ENCODE peak calls at places on chromosomes 12 and 14, in five cellular contexts. P, H, K, M and I are unnamed samples.

GRCh38 chr12:123131879-123132402 is 18.9 kb downstream of the PITPNM2 start:
- DNase-seq in P (no peak), M (no peak), K (no peak), H (peak; percentile 46), I (no peak)

GRCh38 chr14:64671591-64671990 is 32.6 kb upstream of the PLEKHG3 start:
- DNase-seq in H (peak; percentile 60), P (peak; percentile 59), K (peak; percentile 43), M (peak; percentile 51), I (peak; percentile 44)

GRCh38 chr14:79418649-79419415 is 792.5 kb downstream of the DIO2 start:
- DNase-seq in P (no peak), K (no peak), M (no peak), H (no peak), I (no peak)

GRCh38 chr12:116194935-116195431 is 82.5 kb downstream of the MED13L start:
- DNase-seq in M (no peak), H (no peak), P (no peak), K (no peak), I (no peak)

GRCh38 chr14:103385994-103386491 is 828 bp downstream of the MARK3 start:
- DNase-seq in M (peak; percentile 25), K (no peak), P (peak; percentile 44), H (no peak), I (no peak)

GRCh38 chr12:84497819-84498218 is 414.8 kb downstream of the SLC6A15 start:
- DNase-seq in P (peak; percentile 7), K (no peak), H (no peak), M (peak; percentile 5), I (no peak)

GRCh38 chr14:27050195-27050594 is 452.4 kb upstream of the NOVA1 start:
- DNase-seq in M (no peak), H (no peak), P (no peak), K (no peak), I (no peak)

GRCh38 chr12:57094194-57095160 is 5.6 kb downstream of the NAB2 start:
- DNase-seq in P (no peak), H (no peak), K (no peak), M (no peak), I (no peak)

GRCh38 chr14:50399251-50400032 is 2.8 kb upstream of the CDKL1 start:
- DNase-seq in P (peak; percentile 33), H (peak; percentile 16), M (peak; percentile 25), K (no peak), I (peak; percentile 11)

GRCh38 chr14:103625361-103626095 is 3.5 kb upstream of the KLC1 start:
- DNase-seq in P (no peak), M (no peak), H (no peak), K (no peak), I (no peak)

GRCh38 chr12:57461326-57461903 is 1.8 kb downstream of the GLI1 start:
- DNase-seq in K (peak; percentile 65), M (peak; percentile 70), P (peak; percentile 28), H (peak; percentile 30), I (peak; percentile 43)

GRCh38 chr14:73438993-73439392 is 19.4 kb downstream of the NUMB start:
- DNase-seq in M (no peak), K (no peak), H (no peak), P (peak; percentile 56), I (no peak)

GRCh38 chr12:120646044-120646443 is 5.6 kb downstream of the CABP1 start:
- DNase-seq in H (no peak), K (no peak), M (no peak), P (no peak), I (no peak)

GRCh38 chr12:120642806-120643205 is 2.4 kb downstream of the CABP1 start:
- DNase-seq in K (no peak), M (no peak), P (no peak), H (no peak), I (no peak)

GRCh38 chr12:120642086-120642485 is 1.7 kb downstream of the CABP1 start:
- DNase-seq in H (no peak), P (no peak), M (no peak), K (no peak), I (no peak)

GRCh38 chr12:120640840-120641833 is 711 bp downstream of the CABP1 start:
- DNase-seq in K (peak; percentile 71), H (peak; percentile 62), M (peak; percentile 59), P (peak; percentile 46), I (peak; percentile 45)

DNA sequence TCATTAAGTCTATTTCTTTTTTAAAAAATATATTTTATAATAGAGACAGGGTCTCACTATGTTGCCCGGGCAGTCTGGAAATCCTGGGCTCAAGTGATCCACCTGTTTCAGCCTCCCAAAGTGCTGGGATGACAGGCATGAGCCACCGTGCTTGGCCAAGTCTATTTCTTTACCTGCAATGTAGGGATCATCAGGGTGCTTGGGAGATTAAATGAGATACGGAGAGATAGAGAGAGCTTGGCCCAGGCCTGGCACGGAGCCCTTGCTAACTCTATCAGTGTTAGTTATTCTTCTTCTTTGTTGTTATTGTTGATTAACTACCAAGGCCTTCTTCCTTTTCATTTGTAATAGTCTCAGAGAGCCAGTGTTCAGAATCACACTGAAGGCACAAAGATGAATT is 3.1 kb downstream of the CABP1 start:
- DNase-seq in K (no peak), P (no peak), M (no peak), H (no peak), I (no peak)
- H3K27me3 ChIP-seq in K (peaks cover 2% of the 10 kb centered on the region), P (peaks cover 51% of the 10 kb centered on the region), M (peaks cover 43% of the 10 kb centered on the region), H (peaks cover 12% of the 10 kb centered on the region), I (peaks cover 50% of the 10 kb centered on the region)

DNA sequence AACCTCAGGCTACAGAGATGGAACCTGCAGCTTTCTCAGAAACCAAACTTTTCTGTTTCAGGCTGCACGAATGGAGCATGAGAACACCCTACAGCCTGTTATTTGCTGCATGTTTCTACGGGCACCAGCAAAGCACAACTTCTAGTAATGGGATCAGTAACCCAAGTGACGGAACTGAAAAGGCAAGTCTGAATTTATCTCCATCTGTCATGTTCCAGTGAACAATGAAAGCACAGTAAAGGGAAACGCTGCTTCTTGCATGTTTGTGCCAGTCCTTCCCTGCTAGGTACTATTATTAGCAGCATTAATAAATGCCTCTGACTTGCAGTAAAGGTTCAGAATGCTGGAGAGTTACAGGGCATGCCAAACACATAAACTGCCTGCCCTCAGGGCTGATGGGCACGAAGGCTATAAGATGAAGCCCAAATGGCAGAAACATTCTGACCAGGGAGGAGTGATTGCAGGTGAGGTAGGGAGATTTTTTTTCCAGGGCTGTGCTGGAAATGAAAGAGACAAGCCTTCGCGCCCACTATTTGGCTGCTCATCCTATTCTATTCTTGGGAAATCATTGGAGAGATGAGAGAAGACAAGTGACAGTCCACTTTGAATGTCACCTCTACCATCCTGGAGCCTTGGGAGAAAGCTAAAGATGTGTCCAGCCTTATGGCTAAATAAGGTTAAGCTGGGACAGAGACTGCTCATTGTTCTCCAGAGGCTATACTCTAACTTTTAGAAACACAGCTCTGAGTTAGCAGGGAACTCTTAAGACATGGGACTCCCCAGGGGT is 100.4 kb upstream of the PLXNC1 start:
- DNase-seq in P (no peak), M (no peak), K (no peak), H (peak; percentile 86), I (no peak)
- H3K4me2 ChIP-seq in P (no peak overlapping the region), M (no peak overlapping the region), K (no peak overlapping the region), H (peak overlapping the region; percentile 69), I (no peak overlapping the region)

GRCh38 chr14:32530800-32531199 is 201.7 kb downstream of the AKAP6 start:
- DNase-seq in P (no peak), K (no peak), M (no peak), H (no peak), I (no peak)

GRCh38 chr14:32525591-32525990 is 196.5 kb downstream of the AKAP6 start:
- DNase-seq in K (no peak), P (peak; percentile 69), H (no peak), M (no peak), I (no peak)

DNA sequence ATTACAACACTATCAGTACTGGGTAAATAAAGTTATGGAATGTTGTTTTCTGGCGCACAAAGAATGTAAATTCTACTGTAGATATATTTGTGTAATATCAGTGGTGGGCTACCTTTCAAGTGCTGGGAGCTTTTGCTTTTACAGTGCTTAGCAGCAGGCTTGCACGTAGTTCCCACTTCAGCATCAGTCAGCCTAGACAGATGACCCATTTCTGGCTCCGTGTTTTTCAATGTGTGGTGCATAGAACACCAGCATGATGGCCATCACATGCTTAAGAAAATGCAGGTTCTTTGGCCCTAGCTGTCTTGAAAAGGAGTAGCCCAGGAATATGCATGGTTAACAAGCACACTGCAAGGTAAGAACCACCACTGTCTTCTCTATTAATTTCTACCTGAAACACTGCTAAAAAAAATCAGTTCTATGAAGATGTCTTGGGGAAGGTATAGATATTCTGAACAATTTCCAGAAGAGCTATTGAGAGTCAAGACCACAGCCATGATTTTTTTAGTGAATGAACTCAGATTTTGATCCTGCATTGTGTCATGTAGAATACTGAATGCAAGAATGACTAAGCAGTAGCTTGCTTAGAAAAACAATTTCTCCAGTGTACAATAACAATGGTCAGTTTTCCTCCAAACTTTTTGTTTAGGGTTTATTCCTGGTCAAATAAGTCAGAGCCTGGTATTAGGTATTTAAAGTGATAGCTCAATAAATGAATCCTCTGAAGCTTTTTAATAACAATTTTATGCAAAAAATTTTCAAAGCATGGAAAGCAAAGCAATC is 195.7 kb downstream of the AKAP6 start:
- DNase-seq in K (no peak), M (peak; percentile 25), P (peak; percentile 83), H (no peak), I (no peak)
- H3K36me3 ChIP-seq in K (no peaks in the 10 kb centered on the region), M (no peaks in the 10 kb centered on the region), P (no peaks in the 10 kb centered on the region), H (no peaks in the 10 kb centered on the region), I (no peaks in the 10 kb centered on the region)

GRCh38 chr12:23708185-23708837 is 241.2 kb downstream of the SOX5 start:
- DNase-seq in H (no peak), K (no peak), P (no peak), M (no peak), I (no peak)
- H3K27me3 ChIP-seq in H (no peaks in the 10 kb centered on the region), K (no peaks in the 10 kb centered on the region), P (no peaks in the 10 kb centered on the region), M (no peaks in the 10 kb centered on the region), I (no peaks in the 10 kb centered on the region)